ENCODE peak calls at places on chromosome 13, in eight cellular contexts. One of them, this sample, is unnamed.

GRCh38 chr13:40376867-40377266 is 289.6 kb downstream of the FOXO1 start:
- DNase-seq in HTR-8/SVneo: no peak
- DNase-seq in caudate nucleus: no peak
- DNase-seq in T1000: no peak
- DNase-seq in RPMI7951: no peak
- DNase-seq in SK-N-SH: no peak
- DNase-seq in activated naive CD4-positive, alpha-beta T cell: no peak
- DNase-seq in stimulated activated CD4-positive, alpha-beta T cell treated with anti-CD3 and anti-CD28 coated beads, Interleukin-15, amount 100 ng/mL, for 1 hour: no peak
- DNase-seq in this sample: no peak

GRCh38 chr13:23871616-23872220 is 17.5 kb downstream of the MIPEP start:
- DNase-seq in RPMI7951: peak; percentile 46
- DNase-seq in caudate nucleus: no peak
- DNase-seq in T1000: no peak
- DNase-seq in activated naive CD4-positive, alpha-beta T cell: no peak
- DNase-seq in SK-N-SH: peak; percentile 46
- DNase-seq in stimulated activated CD4-positive, alpha-beta T cell treated with anti-CD3 and anti-CD28 coated beads, Interleukin-15, amount 100 ng/mL, for 1 hour: no peak
- DNase-seq in HTR-8/SVneo: peak; percentile 51
- DNase-seq in this sample: no peak

GRCh38 chr13:106348032-106348431 is 187.4 kb downstream of the EFNB2 start:
- DNase-seq in activated naive CD4-positive, alpha-beta T cell: no peak
- DNase-seq in RPMI7951: peak; percentile 68
- DNase-seq in T1000: no peak
- DNase-seq in caudate nucleus: no peak
- DNase-seq in HTR-8/SVneo: peak; percentile 37
- DNase-seq in stimulated activated CD4-positive, alpha-beta T cell treated with anti-CD3 and anti-CD28 coated beads, Interleukin-15, amount 100 ng/mL, for 1 hour: no peak
- DNase-seq in SK-N-SH: no peak
- DNase-seq in this sample: peak; percentile 49

GRCh38 chr13:36030670-36031331 is 100.4 kb downstream of the DCLK1 start:
- DNase-seq in stimulated activated CD4-positive, alpha-beta T cell treated with anti-CD3 and anti-CD28 coated beads, Interleukin-15, amount 100 ng/mL, for 1 hour: no peak
- DNase-seq in HTR-8/SVneo: no peak
- DNase-seq in RPMI7951: peak; percentile 74
- DNase-seq in SK-N-SH: peak; percentile 20
- DNase-seq in T1000: no peak
- DNase-seq in activated naive CD4-positive, alpha-beta T cell: no peak
- DNase-seq in caudate nucleus: no peak
- DNase-seq in this sample: no peak

GRCh38 chr13:23796546-23796945 is 92.7 kb downstream of the MIPEP start:
- DNase-seq in HTR-8/SVneo: no peak
- DNase-seq in activated naive CD4-positive, alpha-beta T cell: no peak
- DNase-seq in T1000: no peak
- DNase-seq in stimulated activated CD4-positive, alpha-beta T cell treated with anti-CD3 and anti-CD28 coated beads, Interleukin-15, amount 100 ng/mL, for 1 hour: no peak
- DNase-seq in SK-N-SH: no peak
- DNase-seq in RPMI7951: no peak
- DNase-seq in caudate nucleus: no peak
- DNase-seq in this sample: no peak

GRCh38 chr13:49551245-49551644 is 34.1 kb downstream of the RCBTB1 start:
- DNase-seq in activated naive CD4-positive, alpha-beta T cell: no peak
- DNase-seq in T1000: no peak
- DNase-seq in stimulated activated CD4-positive, alpha-beta T cell treated with anti-CD3 and anti-CD28 coated beads, Interleukin-15, amount 100 ng/mL, for 1 hour: no peak
- DNase-seq in HTR-8/SVneo: no peak
- DNase-seq in caudate nucleus: no peak
- DNase-seq in SK-N-SH: no peak
- DNase-seq in RPMI7951: no peak
- DNase-seq in this sample: no peak

GRCh38 chr13:50690020-50690419 is 153.5 kb downstream of the DLEU7 start:
- DNase-seq in SK-N-SH: no peak
- DNase-seq in stimulated activated CD4-positive, alpha-beta T cell treated with anti-CD3 and anti-CD28 coated beads, Interleukin-15, amount 100 ng/mL, for 1 hour: no peak
- DNase-seq in T1000: no peak
- DNase-seq in caudate nucleus: no peak
- DNase-seq in RPMI7951: peak; percentile 15
- DNase-seq in activated naive CD4-positive, alpha-beta T cell: no peak
- DNase-seq in HTR-8/SVneo: no peak
- DNase-seq in this sample: no peak

GRCh38 chr13:91955546-91956355 is 557.3 kb downstream of the GPC5 start:
- DNase-seq in caudate nucleus: no peak
- DNase-seq in HTR-8/SVneo: no peak
- DNase-seq in stimulated activated CD4-positive, alpha-beta T cell treated with anti-CD3 and anti-CD28 coated beads, Interleukin-15, amount 100 ng/mL, for 1 hour: no peak
- DNase-seq in T1000: no peak
- DNase-seq in activated naive CD4-positive, alpha-beta T cell: no peak
- DNase-seq in SK-N-SH: no peak
- DNase-seq in RPMI7951: no peak
- DNase-seq in this sample: no peak

GRCh38 chr13:53010374-53011105 is 18.1 kb upstream of the OLFM4 start:
- DNase-seq in caudate nucleus: no peak
- DNase-seq in HTR-8/SVneo: no peak
- DNase-seq in RPMI7951: no peak
- DNase-seq in T1000: no peak
- DNase-seq in stimulated activated CD4-positive, alpha-beta T cell treated with anti-CD3 and anti-CD28 coated beads, Interleukin-15, amount 100 ng/mL, for 1 hour: no peak
- DNase-seq in activated naive CD4-positive, alpha-beta T cell: no peak
- DNase-seq in SK-N-SH: no peak
- DNase-seq in this sample: peak; percentile 65

GRCh38 chr13:23651439-23651838 is 81.2 kb downstream of the TNFRSF19 start:
- DNase-seq in T1000: no peak
- DNase-seq in caudate nucleus: no peak
- DNase-seq in HTR-8/SVneo: no peak
- DNase-seq in activated naive CD4-positive, alpha-beta T cell: no peak
- DNase-seq in stimulated activated CD4-positive, alpha-beta T cell treated with anti-CD3 and anti-CD28 coated beads, Interleukin-15, amount 100 ng/mL, for 1 hour: no peak
- DNase-seq in SK-N-SH: no peak
- DNase-seq in RPMI7951: no peak
- DNase-seq in this sample: no peak

GRCh38 chr13:44230736-44231135 is 142.9 kb upstream of the SERP2 start:
- DNase-seq in stimulated activated CD4-positive, alpha-beta T cell treated with anti-CD3 and anti-CD28 coated beads, Interleukin-15, amount 100 ng/mL, for 1 hour: no peak
- DNase-seq in SK-N-SH: no peak
- DNase-seq in activated naive CD4-positive, alpha-beta T cell: no peak
- DNase-seq in caudate nucleus: no peak
- DNase-seq in HTR-8/SVneo: no peak
- DNase-seq in RPMI7951: no peak
- DNase-seq in T1000: no peak
- DNase-seq in this sample: no peak

GRCh38 chr13:41627425-41627824 is 170.1 kb downstream of the RGCC start:
- DNase-seq in T1000: no peak
- DNase-seq in activated naive CD4-positive, alpha-beta T cell: no peak
- DNase-seq in stimulated activated CD4-positive, alpha-beta T cell treated with anti-CD3 and anti-CD28 coated beads, Interleukin-15, amount 100 ng/mL, for 1 hour: no peak
- DNase-seq in RPMI7951: no peak
- DNase-seq in HTR-8/SVneo: no peak
- DNase-seq in caudate nucleus: no peak
- DNase-seq in SK-N-SH: no peak
- DNase-seq in this sample: no peak

GRCh38 chr13:49633687-49634086 is 5.4 kb downstream of the ARL11 start:
- DNase-seq in stimulated activated CD4-positive, alpha-beta T cell treated with anti-CD3 and anti-CD28 coated beads, Interleukin-15, amount 100 ng/mL, for 1 hour: no peak
- DNase-seq in HTR-8/SVneo: no peak
- DNase-seq in caudate nucleus: no peak
- DNase-seq in activated naive CD4-positive, alpha-beta T cell: no peak
- DNase-seq in SK-N-SH: no peak
- DNase-seq in RPMI7951: no peak
- DNase-seq in T1000: no peak
- DNase-seq in this sample: no peak

GRCh38 chr13:38361551-38362262 is 12.1 kb downstream of the UFM1 start:
- DNase-seq in T1000: no peak
- DNase-seq in SK-N-SH: no peak
- DNase-seq in stimulated activated CD4-positive, alpha-beta T cell treated with anti-CD3 and anti-CD28 coated beads, Interleukin-15, amount 100 ng/mL, for 1 hour: no peak
- DNase-seq in activated naive CD4-positive, alpha-beta T cell: no peak
- DNase-seq in RPMI7951: no peak
- DNase-seq in HTR-8/SVneo: no peak
- DNase-seq in caudate nucleus: no peak
- DNase-seq in this sample: no peak

GRCh38 chr13:41917641-41918040 is 43.3 kb downstream of the VWA8 start:
- DNase-seq in stimulated activated CD4-positive, alpha-beta T cell treated with anti-CD3 and anti-CD28 coated beads, Interleukin-15, amount 100 ng/mL, for 1 hour: no peak
- DNase-seq in caudate nucleus: no peak
- DNase-seq in activated naive CD4-positive, alpha-beta T cell: no peak
- DNase-seq in HTR-8/SVneo: no peak
- DNase-seq in RPMI7951: peak; percentile 65
- DNase-seq in T1000: no peak
- DNase-seq in SK-N-SH: no peak
- DNase-seq in this sample: no peak

GRCh38 chr13:113273856-113274590 is 23.0 kb upstream of the LAMP1 start:
- DNase-seq in caudate nucleus: no peak
- DNase-seq in stimulated activated CD4-positive, alpha-beta T cell treated with anti-CD3 and anti-CD28 coated beads, Interleukin-15, amount 100 ng/mL, for 1 hour: no peak
- DNase-seq in activated naive CD4-positive, alpha-beta T cell: no peak
- DNase-seq in RPMI7951: peak; percentile 35
- DNase-seq in SK-N-SH: no peak
- DNase-seq in HTR-8/SVneo: no peak
- DNase-seq in T1000: no peak
- DNase-seq in this sample: no peak

GRCh38 chr13:49428041-49428763 is 15.7 kb downstream of the CAB39L start:
- DNase-seq in HTR-8/SVneo: no peak
- DNase-seq in RPMI7951: no peak
- DNase-seq in activated naive CD4-positive, alpha-beta T cell: no peak
- DNase-seq in caudate nucleus: no peak
- DNase-seq in SK-N-SH: no peak
- DNase-seq in T1000: no peak
- DNase-seq in stimulated activated CD4-positive, alpha-beta T cell treated with anti-CD3 and anti-CD28 coated beads, Interleukin-15, amount 100 ng/mL, for 1 hour: no peak
- DNase-seq in this sample: no peak

GRCh38 chr13:92175330-92175729 is 776.9 kb downstream of the GPC5 start:
- DNase-seq in activated naive CD4-positive, alpha-beta T cell: no peak
- DNase-seq in stimulated activated CD4-positive, alpha-beta T cell treated with anti-CD3 and anti-CD28 coated beads, Interleukin-15, amount 100 ng/mL, for 1 hour: no peak
- DNase-seq in T1000: no peak
- DNase-seq in HTR-8/SVneo: peak; percentile 48
- DNase-seq in RPMI7951: peak; percentile 55
- DNase-seq in SK-N-SH: peak; percentile 62
- DNase-seq in caudate nucleus: no peak
- DNase-seq in this sample: no peak

GRCh38 chr13:43077906-43078305 is 54.5 kb downstream of the DNAJC15 start:
- DNase-seq in SK-N-SH: no peak
- DNase-seq in HTR-8/SVneo: no peak
- DNase-seq in stimulated activated CD4-positive, alpha-beta T cell treated with anti-CD3 and anti-CD28 coated beads, Interleukin-15, amount 100 ng/mL, for 1 hour: no peak
- DNase-seq in activated naive CD4-positive, alpha-beta T cell: no peak
- DNase-seq in T1000: no peak
- DNase-seq in caudate nucleus: no peak
- DNase-seq in RPMI7951: no peak
- DNase-seq in this sample: no peak

This sample was measured in PC-9.